ENCODE peak calls at places on chromosomes 2 and 18, in five cellular contexts. One of them, this sample, is unnamed. For H3K36me3, the result is how much of the 10 kb centered on the place peaks cover.

GRCh38 chr2:10452334-10452733 is 4.2 kb upstream of the ODC1 start:
- DNase-seq in bronchial epithelial cell: peak
- DNase-seq in HCT116: no peak
- DNase-seq in CD8-positive, alpha-beta memory T cell: no peak
- DNase-seq in kidney: no peak
- DNase-seq in this sample: no peak

GRCh38 chr2:172480301-172481218 is 53.2 kb downstream of the ITGA6 start:
- DNase-seq in bronchial epithelial cell: no peak
- DNase-seq in HCT116: no peak
- DNase-seq in CD8-positive, alpha-beta memory T cell: no peak
- DNase-seq in kidney: peak
- DNase-seq in this sample: peak

GRCh38 chr2:173829727-173830126 is 135.4 kb downstream of the SP3 start:
- DNase-seq in bronchial epithelial cell: no peak
- DNase-seq in HCT116: no peak
- DNase-seq in CD8-positive, alpha-beta memory T cell: no peak
- DNase-seq in kidney: no peak
- DNase-seq in this sample: no peak

GRCh38 chr18:25544872-25545271 is 192.9 kb upstream of the ZNF521 start:
- DNase-seq in bronchial epithelial cell: no peak
- DNase-seq in HCT116: no peak
- DNase-seq in CD8-positive, alpha-beta memory T cell: no peak
- DNase-seq in kidney: no peak
- DNase-seq in this sample: no peak

GRCh38 chr2:219437690-219438089 is 3.0 kb downstream of the SPEG start:
- DNase-seq in bronchial epithelial cell: no peak
- DNase-seq in HCT116: no peak
- DNase-seq in CD8-positive, alpha-beta memory T cell: no peak
- DNase-seq in kidney: no peak
- DNase-seq in this sample: no peak

GRCh38 chr18:74225193-74225840 is 66.4 kb downstream of the CYB5A start:
- DNase-seq in bronchial epithelial cell: peak
- DNase-seq in HCT116: no peak
- DNase-seq in CD8-positive, alpha-beta memory T cell: no peak
- DNase-seq in kidney: no peak
- DNase-seq in this sample: no peak

GRCh38 chr2:219207254-219207883 is 787 bp downstream of the ZFAND2B start:
- DNase-seq in bronchial epithelial cell: no peak
- DNase-seq in HCT116: no peak
- DNase-seq in CD8-positive, alpha-beta memory T cell: no peak
- DNase-seq in kidney: peak
- DNase-seq in this sample: no peak

GRCh38 chr18:24731981-24732380 is 271.5 kb downstream of the HRH4 start:
- DNase-seq in bronchial epithelial cell: peak
- DNase-seq in HCT116: no peak
- DNase-seq in CD8-positive, alpha-beta memory T cell: no peak
- DNase-seq in kidney: no peak
- DNase-seq in this sample: no peak

GRCh38 chr18:42392416-42392815 is 437.4 kb downstream of the PIK3C3 start:
- DNase-seq in bronchial epithelial cell: no peak
- DNase-seq in HCT116: no peak
- DNase-seq in CD8-positive, alpha-beta memory T cell: no peak
- DNase-seq in kidney: no peak
- DNase-seq in this sample: no peak

GRCh38 chr18:75551071-75551470 is 123.6 kb upstream of the SMIM21 start:
- DNase-seq in bronchial epithelial cell: no peak
- DNase-seq in HCT116: no peak
- DNase-seq in CD8-positive, alpha-beta memory T cell: no peak
- DNase-seq in kidney: no peak
- DNase-seq in this sample: no peak

GRCh38 chr2:102910724-102911123 is 148.9 kb downstream of the TMEM182 start:
- DNase-seq in bronchial epithelial cell: no peak
- DNase-seq in HCT116: no peak
- DNase-seq in CD8-positive, alpha-beta memory T cell: no peak
- DNase-seq in kidney: no peak
- DNase-seq in this sample: no peak

GRCh38 chr2:48589170-48589767 is 28.4 kb upstream of the GTF2A1L start:
- DNase-seq in bronchial epithelial cell: peak
- DNase-seq in HCT116: peak
- DNase-seq in CD8-positive, alpha-beta memory T cell: no peak
- DNase-seq in kidney: no peak
- DNase-seq in this sample: peak

GRCh38 chr18:48800877-48801727 is 149.7 kb downstream of the SMAD7 start:
- DNase-seq in bronchial epithelial cell: no peak
- DNase-seq in HCT116: no peak
- DNase-seq in CD8-positive, alpha-beta memory T cell: peak
- DNase-seq in kidney: peak
- DNase-seq in this sample: no peak

GRCh38 chr2:157336137-157336721 is 10.6 kb upstream of the ERMN start:
- DNase-seq in bronchial epithelial cell: peak
- DNase-seq in HCT116: peak
- DNase-seq in CD8-positive, alpha-beta memory T cell: peak
- DNase-seq in kidney: no peak
- DNase-seq in this sample: peak

GRCh38 chr18:35030234-35030989 is 10.8 kb upstream of the MAPRE2 start:
- DNase-seq in bronchial epithelial cell: no peak
- DNase-seq in HCT116: no peak
- DNase-seq in CD8-positive, alpha-beta memory T cell: peak
- DNase-seq in kidney: no peak
- DNase-seq in this sample: no peak

GRCh38 chr2:36697424-36698066 is 1.0 kb downstream of the VIT start:
- DNase-seq in bronchial epithelial cell: peak
- DNase-seq in HCT116: no peak
- DNase-seq in CD8-positive, alpha-beta memory T cell: no peak
- DNase-seq in kidney: no peak
- DNase-seq in this sample: no peak

GRCh38 chr18:23099621-23100020 is 35.7 kb upstream of the CABLES1 start:
- DNase-seq in bronchial epithelial cell: peak
- DNase-seq in HCT116: peak
- DNase-seq in CD8-positive, alpha-beta memory T cell: no peak
- DNase-seq in kidney: peak
- DNase-seq in this sample: no peak

GRCh38 chr2:162490052-162490717 is 146.3 kb downstream of the GCA start:
- DNase-seq in bronchial epithelial cell: peak
- DNase-seq in HCT116: no peak
- DNase-seq in CD8-positive, alpha-beta memory T cell: no peak
- DNase-seq in kidney: no peak
- DNase-seq in this sample: no peak

GRCh38 chr2:205739618-205740017 is 57.3 kb downstream of the NRP2 start:
- DNase-seq in bronchial epithelial cell: no peak
- DNase-seq in HCT116: no peak
- DNase-seq in CD8-positive, alpha-beta memory T cell: no peak
- DNase-seq in kidney: no peak
- DNase-seq in this sample: no peak

GRCh38 chr2:69217333-69218080 is 169.5 kb downstream of the GFPT1 start:
- DNase-seq in bronchial epithelial cell: no peak
- DNase-seq in HCT116: no peak
- DNase-seq in CD8-positive, alpha-beta memory T cell: no peak
- DNase-seq in kidney: no peak
- DNase-seq in this sample: no peak

GRCh38 chr18:48191494-48191893 is 217.7 kb downstream of the ZBTB7C start:
- DNase-seq in bronchial epithelial cell: no peak
- DNase-seq in HCT116: no peak
- DNase-seq in CD8-positive, alpha-beta memory T cell: no peak
- DNase-seq in kidney: no peak
- DNase-seq in this sample: no peak

GRCh38 chr2:218396688-218397501 is 2.8 kb upstream of the CTDSP1 start:
- DNase-seq in bronchial epithelial cell: peak
- DNase-seq in HCT116: no peak
- DNase-seq in CD8-positive, alpha-beta memory T cell: peak
- DNase-seq in kidney: peak
- DNase-seq in this sample: peak

GRCh38 chr2:85187069-85187468 is 53.9 kb downstream of the TCF7L1 start:
- DNase-seq in bronchial epithelial cell: no peak
- DNase-seq in HCT116: no peak
- DNase-seq in CD8-positive, alpha-beta memory T cell: no peak
- DNase-seq in kidney: no peak
- DNase-seq in this sample: no peak

GRCh38 chr2:85191157-85191556 is 58.0 kb downstream of the TCF7L1 start:
- DNase-seq in bronchial epithelial cell: no peak
- DNase-seq in HCT116: no peak
- DNase-seq in CD8-positive, alpha-beta memory T cell: no peak
- DNase-seq in kidney: no peak
- DNase-seq in this sample: no peak

GRCh38 chr2:85189606-85190270 is 56.5 kb downstream of the TCF7L1 start:
- DNase-seq in bronchial epithelial cell: no peak
- DNase-seq in HCT116: no peak
- DNase-seq in CD8-positive, alpha-beta memory T cell: no peak
- DNase-seq in kidney: no peak
- DNase-seq in this sample: no peak

GRCh38 chr2:85185431-85185940 is 52.3 kb downstream of the TCF7L1 start:
- DNase-seq in bronchial epithelial cell: no peak
- DNase-seq in HCT116: no peak
- DNase-seq in CD8-positive, alpha-beta memory T cell: no peak
- DNase-seq in kidney: no peak
- DNase-seq in this sample: no peak

DNA sequence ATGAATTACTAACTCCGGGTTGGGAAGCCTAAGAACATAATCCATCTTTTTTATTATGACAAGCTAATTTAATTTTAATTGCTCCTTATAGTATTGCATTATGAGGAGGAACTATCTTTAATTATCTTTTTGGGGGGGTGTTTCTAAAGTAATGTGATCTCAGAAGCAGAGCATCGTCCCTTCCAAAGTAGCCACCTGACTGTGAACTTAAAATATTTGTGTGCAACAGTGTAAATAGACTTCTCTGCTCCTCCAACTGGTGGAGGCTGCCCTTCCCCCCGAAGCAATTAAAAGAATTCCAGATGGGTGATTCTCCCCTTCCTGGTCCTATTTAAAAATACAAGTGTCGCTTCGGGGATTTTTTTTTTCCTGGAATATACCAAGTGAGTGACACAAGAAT is 55.7 kb downstream of the TCF7L1 start:
- DNase-seq in bronchial epithelial cell: no peak
- DNase-seq in HCT116: no peak
- DNase-seq in CD8-positive, alpha-beta memory T cell: no peak
- DNase-seq in kidney: no peak
- DNase-seq in this sample: no peak
- H3K4me3 ChIP-seq in bronchial epithelial cell: no peak
- H3K4me3 ChIP-seq in HCT116: no peak
- H3K4me3 ChIP-seq in CD8-positive, alpha-beta memory T cell: no peak
- H3K4me3 ChIP-seq in kidney: no peak
- H3K4me3 ChIP-seq in this sample: no peak

GRCh38 chr18:72811047-72811446 is 56.7 kb downstream of the NETO1 start:
- DNase-seq in bronchial epithelial cell: no peak
- DNase-seq in HCT116: no peak
- DNase-seq in CD8-positive, alpha-beta memory T cell: no peak
- DNase-seq in kidney: no peak
- DNase-seq in this sample: no peak

DNA sequence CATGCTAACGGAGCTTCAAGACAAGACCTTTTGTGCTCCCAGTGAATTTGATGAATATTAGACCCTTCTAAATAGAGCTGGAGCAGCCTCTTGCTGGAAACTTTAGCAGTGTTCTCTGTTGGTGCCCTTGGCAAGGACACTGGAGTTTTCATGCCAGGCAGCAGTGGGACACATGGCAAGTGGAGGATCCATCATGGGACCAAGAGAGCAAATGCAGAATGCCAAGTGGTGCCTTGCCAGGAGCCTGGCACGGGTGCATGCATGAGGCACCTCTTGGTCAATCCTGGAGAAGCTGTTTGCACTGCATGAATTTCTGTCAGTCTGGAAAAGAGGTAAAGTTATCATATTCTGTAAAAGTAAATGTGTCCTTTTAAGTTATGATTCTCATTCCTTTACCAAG is 59.1 kb downstream of the NETO1 start:
- DNase-seq in bronchial epithelial cell: no peak
- DNase-seq in HCT116: no peak
- DNase-seq in CD8-positive, alpha-beta memory T cell: no peak
- DNase-seq in kidney: no peak
- DNase-seq in this sample: no peak
- H3K36me3 ChIP-seq in bronchial epithelial cell: under half
- H3K36me3 ChIP-seq in HCT116: under half
- H3K36me3 ChIP-seq in CD8-positive, alpha-beta memory T cell: under half
- H3K36me3 ChIP-seq in kidney: under half
- H3K36me3 ChIP-seq in this sample: under half

GRCh38 chr2:201607568-201607967 is 35.7 kb downstream of the TMEM237 start:
- DNase-seq in bronchial epithelial cell: no peak
- DNase-seq in HCT116: no peak
- DNase-seq in CD8-positive, alpha-beta memory T cell: no peak
- DNase-seq in kidney: no peak
- DNase-seq in this sample: no peak

DNA sequence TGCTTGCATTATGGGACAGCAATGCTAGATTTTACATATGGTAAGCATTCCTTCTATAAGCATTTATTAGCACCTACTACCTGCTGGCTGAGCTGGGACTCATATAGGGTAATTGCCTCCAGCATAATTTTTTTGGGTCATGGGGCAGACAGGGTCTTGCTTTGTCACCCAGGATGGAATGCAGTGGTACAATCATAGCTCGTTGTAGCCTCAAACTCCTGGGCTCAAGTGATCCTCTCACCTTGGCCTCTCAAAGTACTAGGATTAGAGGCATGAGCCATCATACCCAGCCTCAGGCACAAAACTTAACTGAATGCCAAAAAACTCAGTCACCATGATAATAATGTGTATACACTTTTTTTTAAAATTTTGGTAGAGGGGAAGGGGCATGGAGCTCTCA is 35.3 kb downstream of the TMEM237 start:
- DNase-seq in bronchial epithelial cell: no peak
- DNase-seq in HCT116: no peak
- DNase-seq in CD8-positive, alpha-beta memory T cell: no peak
- DNase-seq in kidney: no peak
- DNase-seq in this sample: no peak
- H3K4me3 ChIP-seq in bronchial epithelial cell: no peak
- H3K4me3 ChIP-seq in HCT116: no peak
- H3K4me3 ChIP-seq in CD8-positive, alpha-beta memory T cell: no peak
- H3K4me3 ChIP-seq in kidney: no peak
- H3K4me3 ChIP-seq in this sample: no peak

GRCh38 chr2:3504741-3505140 is 14.6 kb downstream of the ADI1 start:
- DNase-seq in bronchial epithelial cell: no peak
- DNase-seq in HCT116: no peak
- DNase-seq in CD8-positive, alpha-beta memory T cell: no peak
- DNase-seq in kidney: no peak
- DNase-seq in this sample: no peak
- H3K36me3 ChIP-seq in bronchial epithelial cell: under half
- H3K36me3 ChIP-seq in HCT116: under half
- H3K36me3 ChIP-seq in CD8-positive, alpha-beta memory T cell: under half
- H3K36me3 ChIP-seq in kidney: under half
- H3K36me3 ChIP-seq in this sample: under half

GRCh38 chr2:161426788-161427412 is 10.8 kb downstream of the TBR1 start:
- DNase-seq in bronchial epithelial cell: no peak
- DNase-seq in HCT116: no peak
- DNase-seq in CD8-positive, alpha-beta memory T cell: no peak
- DNase-seq in kidney: no peak
- DNase-seq in this sample: no peak

GRCh38 chr2:161425966-161426365 is 9.9 kb downstream of the TBR1 start:
- DNase-seq in bronchial epithelial cell: no peak
- DNase-seq in HCT116: no peak
- DNase-seq in CD8-positive, alpha-beta memory T cell: no peak
- DNase-seq in kidney: no peak
- DNase-seq in this sample: no peak

GRCh38 chr2:161424992-161425391 is 8.9 kb downstream of the TBR1 start:
- DNase-seq in bronchial epithelial cell: no peak
- DNase-seq in HCT116: no peak
- DNase-seq in CD8-positive, alpha-beta memory T cell: no peak
- DNase-seq in kidney: no peak
- DNase-seq in this sample: no peak

GRCh38 chr2:161427413-161428239 is 11.5 kb downstream of the TBR1 start:
- DNase-seq in bronchial epithelial cell: no peak
- DNase-seq in HCT116: no peak
- DNase-seq in CD8-positive, alpha-beta memory T cell: peak
- DNase-seq in kidney: peak
- DNase-seq in this sample: no peak

GRCh38 chr2:161426416-161426787 is 10.3 kb downstream of the TBR1 start:
- DNase-seq in bronchial epithelial cell: no peak
- DNase-seq in HCT116: no peak
- DNase-seq in CD8-positive, alpha-beta memory T cell: no peak
- DNase-seq in kidney: no peak
- DNase-seq in this sample: no peak
- H3K4me3 ChIP-seq in bronchial epithelial cell: no peak
- H3K4me3 ChIP-seq in HCT116: no peak
- H3K4me3 ChIP-seq in CD8-positive, alpha-beta memory T cell: no peak
- H3K4me3 ChIP-seq in kidney: no peak
- H3K4me3 ChIP-seq in this sample: no peak

This sample was measured in HAP-1.